ENCODE peak calls at places on chromosomes 6 and 20, in five cellular contexts. F, E, H, U and C are unnamed samples.
A peak's percentile ranks its signal among the peaks of the same experiment; 100 is the strongest.

GRCh38 chr6:105519954-105520353 is 117.1 kb upstream of the PREP start:
- DNase-seq in E (no peak), F (no peak), H (no peak), U (no peak), C (no peak)

GRCh38 chr6:143514996-143515760 is 3.7 kb upstream of the FUCA2 start:
- DNase-seq in H (no peak), E (no peak), F (no peak), U (no peak), C (no peak)

GRCh38 chr20:17374086-17374485 is 147.2 kb downstream of the PCSK2 start:
- DNase-seq in H (no peak), F (no peak), E (no peak), U (no peak), C (no peak)

GRCh38 chr6:169082093-169082492 is 171.6 kb downstream of the THBS2 start:
- DNase-seq in U (no peak), F (no peak), H (no peak), E (no peak), C (no peak)

GRCh38 chr6:27684264-27685211 is 211.6 kb upstream of the ZNF184 start:
- DNase-seq in E (no peak), U (peak; percentile 86), H (peak; percentile 95), F (peak; percentile 83), C (peak; percentile 85)

GRCh38 chr6:138157986-138158638 is 3.6 kb upstream of the ARFGEF3 start:
- DNase-seq in H (no peak), F (peak; percentile 77), U (no peak), E (no peak), C (no peak)

GRCh38 chr20:54132612-54133433 is 41.0 kb downstream of the CYP24A1 start:
- DNase-seq in F (peak; percentile 97), H (peak; percentile 99), E (peak; percentile 35), U (no peak), C (peak; percentile 40)

GRCh38 chr20:59821201-59821600 is 112.2 kb downstream of the SYCP2 start:
- DNase-seq in E (no peak), H (no peak), U (no peak), F (no peak), C (peak; percentile 14)

GRCh38 chr20:35618372-35619131 is 2.9 kb downstream of the SPAG4 start:
- DNase-seq in H (peak; percentile 63), U (peak; percentile 67), F (peak; percentile 42), E (no peak), C (peak; percentile 55)

GRCh38 chr6:37741757-37742400 is 44.2 kb upstream of the MDGA1 start:
- DNase-seq in U (peak; percentile 69), F (peak; percentile 34), H (no peak), E (peak; percentile 42), C (peak; percentile 56)

GRCh38 chr20:1929460-1929859 is 34.3 kb downstream of the SIRPA start:
- DNase-seq in U (no peak), F (no peak), E (no peak), H (no peak), C (no peak)

GRCh38 chr20:3633913-3634478 is 29.2 kb downstream of the GFRA4 start:
- DNase-seq in E (no peak), U (no peak), H (no peak), F (no peak), C (no peak)

GRCh38 chr6:141700836-141701235 is 431.9 kb upstream of the GJE1 start:
- DNase-seq in H (no peak), F (peak; percentile 6), E (no peak), U (no peak), C (no peak)

GRCh38 chr6:14876778-14877613 is 368.9 kb upstream of the JARID2 start:
- DNase-seq in E (no peak), H (peak; percentile 47), U (no peak), F (peak; percentile 95), C (no peak)

GRCh38 chr6:73471686-73472290 is 10.3 kb downstream of the MTO1 start:
- DNase-seq in F (no peak), E (no peak), U (no peak), H (no peak), C (no peak)

GRCh38 chr20:41009960-41010359 is 18.7 kb upstream of the TOP1 start:
- DNase-seq in U (no peak), F (peak; percentile 39), H (no peak), E (no peak), C (no peak)

GRCh38 chr20:20407891-20408805 is 40.2 kb downstream of the INSM1 start:
- DNase-seq in E (no peak), U (no peak), F (peak; percentile 8), H (peak; percentile 51), C (no peak)

GRCh38 chr6:143579703-143580102 is 68.2 kb upstream of the FUCA2 start:
- DNase-seq in E (no peak), F (no peak), H (peak; percentile 92), U (no peak), C (no peak)

GRCh38 chr6:26272171-26272631 is 92.8 kb upstream of the BTN3A2 start:
- DNase-seq in H (peak; percentile 75), E (peak; percentile 48), U (peak; percentile 76), F (no peak), C (peak; percentile 67)

GRCh38 chr6:5180636-5181035 is 80.1 kb downstream of the LYRM4 start:
- DNase-seq in F (no peak), U (no peak), E (no peak), H (peak; percentile 52), C (no peak)

GRCh38 chr6:63493557-63493956 is 78.7 kb upstream of the LOC128125822 start:
- DNase-seq in U (no peak), E (no peak), H (no peak), F (no peak), C (no peak)

GRCh38 chr6:99393698-99394531 is at the start of gene COQ3:
- DNase-seq in E (peak; percentile 88), F (peak; percentile 88), U (peak; percentile 94), H (peak; percentile 79), C (peak; percentile 94)

GRCh38 chr6:49142422-49143151 is 320.5 kb downstream of the MMUT start:
- DNase-seq in F (no peak), E (no peak), H (no peak), U (no peak), C (no peak)

GRCh38 chr6:52286798-52287432 is 2.4 kb upstream of the MCM3 start:
- DNase-seq in E (peak; percentile 51), F (peak; percentile 79), H (peak; percentile 71), U (peak; percentile 64), C (peak; percentile 49)

GRCh38 chr6:169810066-169810989 is 58.9 kb downstream of the ERMARD start:
- DNase-seq in H (no peak), U (peak; percentile 76), E (peak; percentile 67), F (no peak), C (peak; percentile 84)

DNA sequence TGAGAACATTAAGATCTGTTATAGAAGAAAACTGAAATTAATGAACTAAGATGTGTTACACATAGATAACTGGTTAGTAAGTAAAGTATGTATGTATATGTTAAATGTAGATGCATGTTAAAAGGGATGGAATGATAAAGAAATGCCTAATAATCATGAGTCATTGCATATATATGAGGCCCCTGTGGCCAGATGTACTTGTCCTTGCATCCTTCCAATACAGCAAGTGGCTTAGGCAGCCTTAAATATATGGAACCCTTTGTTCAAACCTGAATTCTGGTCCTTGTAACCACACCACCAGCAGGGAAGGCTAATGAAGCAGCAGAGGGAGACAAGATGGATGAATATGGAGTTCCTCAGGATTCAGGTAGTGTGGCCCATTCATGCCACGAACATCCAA is 9.8 kb upstream of the AKAP7 start:
- DNase-seq in F (no peak), H (no peak), U (no peak), E (no peak), C (no peak)
- H3K14ac ChIP-seq in F (no peak overlapping the region), H (no peak overlapping the region), U (no peak overlapping the region), E (no peak overlapping the region), C (no peak overlapping the region)

GRCh38 chr6:163118941-163119340 is 295.6 kb upstream of the QKI start:
- DNase-seq in E (no peak), U (no peak), F (no peak), H (no peak), C (no peak)

DNA sequence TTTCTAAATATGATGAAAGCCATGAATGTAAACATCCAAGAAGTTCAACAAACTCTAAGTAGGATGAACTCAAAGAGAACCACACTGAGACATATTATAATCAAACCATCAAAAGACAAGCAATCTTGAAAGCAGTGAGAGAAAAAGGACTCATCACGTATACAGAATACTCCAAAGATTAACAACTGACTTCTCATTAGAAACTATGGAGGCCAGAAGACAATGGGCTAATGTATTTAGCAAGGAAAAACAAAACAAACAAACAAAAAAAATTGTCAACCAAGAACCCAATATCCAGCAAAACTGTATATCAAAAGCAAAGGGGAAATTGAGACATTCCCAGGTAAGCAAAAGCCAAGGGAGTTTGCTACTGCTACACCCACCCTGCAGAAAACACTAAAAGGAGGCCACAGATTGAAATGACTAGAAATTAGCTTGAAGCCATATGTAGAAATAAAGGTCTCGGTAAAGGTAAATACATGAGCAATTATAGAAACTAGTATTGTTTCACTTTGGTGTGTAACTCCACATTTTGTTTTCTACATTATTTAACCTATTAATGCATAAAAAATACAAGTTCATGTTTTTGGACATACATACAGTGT is 301.1 kb upstream of the QKI start:
- DNase-seq in U (no peak), H (no peak), E (no peak), F (peak; percentile 1), C (no peak)
- H2BK12ac ChIP-seq in U (no peak overlapping the region), H (no peak overlapping the region), E (no peak overlapping the region), F (no peak overlapping the region), C (no peak overlapping the region)

GRCh38 chr20:9375221-9375681 is 139.1 kb upstream of the LAMP5 start:
- DNase-seq in H (no peak), E (no peak), U (no peak), F (peak; percentile 25), C (no peak)

GRCh38 chr20:9374480-9374879 is 139.9 kb upstream of the LAMP5 start:
- DNase-seq in E (no peak), F (peak; percentile 51), U (no peak), H (no peak), C (no peak)

GRCh38 chr20:9374068-9374467 is 140.3 kb upstream of the LAMP5 start:
- DNase-seq in H (no peak), E (no peak), U (no peak), F (no peak), C (no peak)

GRCh38 chr20:9377007-9377406 is 137.4 kb upstream of the LAMP5 start:
- DNase-seq in E (no peak), H (no peak), F (no peak), U (no peak), C (no peak)
- H4K91ac ChIP-seq in E (no peak overlapping the region), H (no peak overlapping the region), F (no peak overlapping the region), U (no peak overlapping the region), C (no peak overlapping the region)

DNA sequence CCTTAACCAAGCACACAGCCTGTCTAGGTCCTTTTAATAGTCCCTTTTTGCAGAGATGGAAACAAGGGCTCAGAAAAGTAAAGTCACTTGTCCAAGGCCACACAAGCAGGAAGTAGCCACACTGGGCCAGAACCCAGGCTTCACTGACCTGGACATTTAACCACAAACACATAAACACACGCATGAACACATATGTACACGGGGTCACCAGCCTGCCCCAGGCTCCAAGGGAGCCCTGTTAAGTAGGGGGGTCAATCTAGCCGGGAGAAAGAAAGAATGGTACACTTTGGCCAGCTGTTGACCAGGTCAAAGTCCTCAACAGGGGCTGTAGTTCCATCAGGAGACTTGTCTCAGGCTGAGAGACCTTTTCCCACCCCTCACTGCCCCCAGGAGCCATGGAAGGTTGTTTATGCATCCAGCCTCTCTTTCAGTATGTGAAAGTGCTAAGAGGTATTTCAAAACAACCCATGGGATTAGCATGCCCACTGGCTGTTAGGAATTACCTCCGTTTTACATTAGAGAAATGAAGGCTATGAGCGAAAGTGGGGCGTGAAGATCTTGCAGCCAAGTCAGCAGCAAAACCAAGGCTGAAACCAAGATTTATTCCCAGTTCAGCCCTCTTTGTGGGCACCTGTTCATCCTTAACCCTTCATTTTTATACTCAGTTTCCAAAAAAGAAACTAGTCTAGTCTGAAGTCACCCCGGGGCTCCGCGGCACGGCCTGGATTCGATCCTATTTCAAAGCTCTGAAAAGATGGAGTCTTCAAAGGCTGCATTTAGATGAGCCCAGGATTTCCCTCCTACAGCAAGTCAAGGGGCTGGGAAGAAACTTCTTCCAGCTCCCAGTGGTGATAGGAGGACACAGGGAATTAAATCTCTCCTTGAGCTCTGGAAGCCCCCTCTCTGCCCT is 9.8 kb downstream of the SDC4 start:
- DNase-seq in E (no peak), F (peak; percentile 59), H (no peak), U (no peak), C (no peak)
- H3K14ac ChIP-seq in E (no peak overlapping the region), F (peak overlapping the region; percentile 44), H (peak overlapping the region; percentile 63), U (no peak overlapping the region), C (peak overlapping the region; percentile 44)